ENCODE peak calls at places on chromosomes 3 and 15, in seven cellular contexts. Y, V, O, E, C, D and X are unnamed samples.

GRCh38 chr3:63278171-63278999 is at the start of gene SYNPR:
- DNase-seq in C (no peak), Y (no peak), E (no peak), V (no peak), O (peak), D (no peak), X (no peak)

GRCh38 chr3:131072099-131072559 is 45.5 kb downstream of the NEK11 start:
- DNase-seq in V (no peak), Y (no peak), E (peak), O (no peak), D (peak), C (no peak), X (peak)

GRCh38 chr15:50764331-50765201 is 940 bp downstream of the SPPL2A start:
- DNase-seq in V (no peak), E (peak), C (no peak), O (peak), Y (peak), D (peak), X (no peak)

GRCh38 chr15:87660494-87661129 is 595.9 kb downstream of the NTRK3 start:
- DNase-seq in C (no peak), O (no peak), D (no peak), E (no peak), V (no peak), Y (no peak), X (no peak)

GRCh38 chr15:39860200-39860599 is 59.9 kb downstream of the GPR176 start:
- DNase-seq in E (no peak), V (no peak), D (no peak), C (no peak), Y (no peak), O (no peak), X (no peak)

GRCh38 chr3:14143826-14144225 is 19.0 kb downstream of the TMEM43 start:
- DNase-seq in O (no peak), E (no peak), V (no peak), D (peak), Y (no peak), C (peak), X (peak)

GRCh38 chr15:39886418-39886817 is 33.6 kb downstream of the GPR176 start:
- DNase-seq in D (no peak), Y (no peak), O (no peak), V (no peak), C (no peak), E (no peak), X (no peak)

GRCh38 chr3:100234364-100234763 is 26.4 kb upstream of the TBC1D23 start:
- DNase-seq in Y (no peak), D (no peak), V (no peak), E (no peak), O (no peak), C (no peak), X (no peak)

GRCh38 chr3:184305577-184305976 is 6.5 kb downstream of the PSMD2 start:
- DNase-seq in O (peak), C (no peak), Y (no peak), V (no peak), E (peak), D (no peak), X (no peak)

GRCh38 chr3:21357241-21357640 is 393.8 kb downstream of the ZNF385D start:
- DNase-seq in C (no peak), V (no peak), D (no peak), E (no peak), O (no peak), Y (no peak), X (no peak)